ENCODE peak calls at places on chromosomes 11 and 22, in ten cellular contexts. J is NCI-H1417; C is activated CD4-positive, alpha-beta T cell treated with anti-CD3 and anti-CD28 coated beads, Interleukin-2, amount 10 ng/mL, durations not matched to agents 7 days and 5 days; O is kidney tubule cell; V is AG09309; M is CD4-positive, alpha-beta memory T cell; P is GM23338; F is iris pigment epithelial cell; Y is cerebellar cortex; Z is cardiac fibroblast. Q is an unnamed sample.

GRCh38 chr11:72446929-72447753 is 12.8 kb upstream of the CLPB start:
- DNase-seq in Y (peak), P (peak), Z (peak), C (peak), O (peak), F (peak), J (peak), V (peak), M (no peak), Q (peak)

GRCh38 chr11:15412054-15412453 is 297.3 kb downstream of the INSC start:
- DNase-seq in O (peak), P (no peak), J (peak), M (no peak), F (no peak), Y (no peak), Z (no peak), C (no peak), V (no peak), Q (no peak)

GRCh38 chr22:50060441-50061140 is 2.5 kb upstream of the TTLL8 start:
- DNase-seq in P (peak), Y (no peak), J (no peak), V (no peak), F (no peak), C (no peak), O (no peak), M (no peak), Z (no peak), Q (no peak)

GRCh38 chr11:6391548-6392134 is 1.4 kb downstream of the SMPD1 start:
- DNase-seq in F (no peak), C (no peak), M (no peak), P (no peak), O (no peak), V (no peak), J (no peak), Z (no peak), Y (no peak), Q (no peak)

GRCh38 chr22:47007496-47007895 is 245.0 kb downstream of the TBC1D22A start:
- DNase-seq in Y (no peak), O (no peak), F (no peak), M (no peak), J (no peak), V (no peak), C (no peak), Z (no peak), P (no peak), Q (no peak)

GRCh38 chr11:124172599-124172998 is 10.5 kb upstream of the OR10D3 start:
- DNase-seq in F (no peak), V (no peak), C (no peak), Z (no peak), J (no peak), Y (no peak), P (no peak), M (no peak), O (no peak), Q (no peak)

GRCh38 chr11:30789270-30789669 is 203.1 kb upstream of the MPPED2 start:
- DNase-seq in P (no peak), V (no peak), O (peak), M (no peak), Y (no peak), C (no peak), F (peak), J (no peak), Z (peak), Q (no peak)

GRCh38 chr11:120117991-120118390 is 19.9 kb downstream of the TRIM29 start:
- DNase-seq in Z (no peak), P (no peak), F (no peak), O (no peak), M (no peak), J (no peak), V (no peak), Y (no peak), C (no peak), Q (no peak)

GRCh38 chr11:64884019-64884418 is 5.6 kb upstream of the EHD1 start:
- DNase-seq in C (no peak), Z (no peak), F (no peak), P (no peak), Y (no peak), M (no peak), V (no peak), O (no peak), J (no peak), Q (no peak)

GRCh38 chr11:10858505-10859360 is 880 bp upstream of the ZBED5 start:
- DNase-seq in C (peak), M (peak), Z (no peak), J (no peak), Y (peak), O (no peak), P (peak), V (no peak), F (peak), Q (peak)

GRCh38 chr11:65045061-65045460 is 4.1 kb downstream of the SAC3D1 start:
- DNase-seq in V (no peak), C (no peak), M (no peak), O (no peak), Z (no peak), P (no peak), F (no peak), J (no peak), Y (no peak), Q (no peak)

GRCh38 chr22:23849009-23850006 is 8.4 kb upstream of the SLC2A11 start:
- DNase-seq in P (peak), J (peak), Z (peak), M (peak), O (peak), V (no peak), F (peak), C (peak), Y (peak), Q (peak)

GRCh38 chr11:103110406-103110805 is 1.2 kb downstream of the DYNC2H1 start:
- DNase-seq in Y (no peak), F (peak), Z (peak), O (peak), P (no peak), J (no peak), C (no peak), M (no peak), V (no peak), Q (no peak)

GRCh38 chr11:119061256-119061655 is 4.3 kb upstream of the HYOU1 start:
- DNase-seq in M (no peak), Z (no peak), C (no peak), V (no peak), J (no peak), O (no peak), P (no peak), F (no peak), Y (no peak), Q (no peak)

GRCh38 chr11:68479390-68479789 is 18.8 kb downstream of the PPP6R3 start:
- DNase-seq in V (no peak), Z (no peak), P (no peak), J (no peak), O (no peak), F (no peak), M (no peak), Y (no peak), C (no peak), Q (no peak)

GRCh38 chr11:106463154-106463553 is 385.7 kb downstream of the AASDHPPT start:
- DNase-seq in P (no peak), Z (no peak), F (no peak), J (peak), M (no peak), C (no peak), Y (peak), V (no peak), O (no peak), Q (no peak)

GRCh38 chr11:65777821-65778361 is 2.9 kb downstream of the AP5B1 start:
- DNase-seq in M (no peak), F (no peak), Y (no peak), V (no peak), Z (no peak), P (no peak), J (no peak), O (no peak), C (no peak), Q (no peak)

GRCh38 chr11:10744206-10744605 is 6.8 kb upstream of the CTR9 start:
- DNase-seq in O (no peak), Y (no peak), F (no peak), J (no peak), Z (no peak), V (no peak), M (no peak), P (no peak), C (no peak), Q (no peak)

GRCh38 chr11:33135216-33135615 is 26.1 kb downstream of the CSTF3 start:
- DNase-seq in Y (no peak), O (no peak), C (no peak), M (no peak), V (peak), F (peak), Z (peak), J (no peak), P (no peak), Q (no peak)

GRCh38 chr22:37675930-37676571 is 615 bp downstream of the LGALS1 start:
- DNase-seq in J (no peak), F (peak), Y (peak), M (no peak), O (peak), V (no peak), P (peak), C (peak), Z (peak), Q (no peak)

GRCh38 chr11:134266841-134267251 is 9.3 kb upstream of the GLB1L3 start:
- DNase-seq in M (no peak), F (peak), O (no peak), Z (peak), C (no peak), P (peak), V (peak), Y (no peak), J (no peak), Q (no peak)

GRCh38 chr11:120031156-120031555 is 106.8 kb downstream of the TRIM29 start:
- DNase-seq in Y (no peak), Z (no peak), J (no peak), C (no peak), V (no peak), M (no peak), P (no peak), F (no peak), O (no peak), Q (no peak)

GRCh38 chr22:23773247-23774113 is 831 bp downstream of the MMP11 start:
- DNase-seq in M (no peak), Y (peak), P (peak), C (no peak), Z (no peak), F (no peak), O (no peak), V (no peak), J (peak), Q (no peak)

GRCh38 chr11:113874920-113875413 is 405 bp downstream of the USP28 start:
- DNase-seq in M (peak), O (no peak), F (peak), Y (no peak), V (no peak), J (peak), Z (peak), C (no peak), P (peak), Q (no peak)

GRCh38 chr11:34395916-34396555 is 38.2 kb upstream of the ABTB2 start:
- DNase-seq in P (no peak), O (peak), Y (no peak), M (no peak), C (no peak), Z (peak), F (peak), J (peak), V (peak), Q (no peak)

GRCh38 chr11:126419801-126420729 is 64.6 kb downstream of the ST3GAL4 start:
- DNase-seq in Y (no peak), F (peak), Z (peak), J (no peak), C (no peak), P (no peak), M (no peak), O (no peak), V (no peak), Q (no peak)

Q was measured in memory B cell.